ENCODE peak calls at places on chromosomes 13 and 19, in four cellular contexts. I is HepG2, J is K562, Q is GM12878. U is an unnamed sample.

GRCh38 chr13:99656843-99657506 is 155.7 kb downstream of the TM9SF2 start:
- DNase-seq in I (no peak), J (no peak), Q (no peak), U (no peak)

GRCh38 chr13:30629527-30629926 is 11.8 kb downstream of the USPL1 start:
- DNase-seq in I (no peak), J (no peak), Q (no peak), U (no peak)

GRCh38 chr13:74067818-74068217 is 66.4 kb downstream of the KLF12 start:
- DNase-seq in I (no peak), J (no peak), Q (no peak), U (no peak)

GRCh38 chr19:21604941-21605548 is 99.6 kb downstream of the ZNF429 start:
- DNase-seq in I (no peak), J (no peak), Q (no peak), U (no peak)

GRCh38 chr19:19495614-19496603 is 19.4 kb downstream of the TSSK6 start:
- DNase-seq in I (no peak), J (no peak), Q (no peak), U (no peak)

GRCh38 chr13:24307211-24308067 is 1.9 kb upstream of the C1QTNF9 start:
- DNase-seq in I (peak), J (no peak), Q (no peak), U (no peak)

GRCh38 chr19:17121736-17122293 is 46.2 kb downstream of the MYO9B start:
- DNase-seq in I (no peak), J (no peak), Q (no peak), U (no peak)

GRCh38 chr19:11949201-11949600 is 15.6 kb upstream of the ZNF763 start:
- DNase-seq in I (no peak), J (no peak), Q (no peak), U (no peak)

GRCh38 chr13:111517641-111518010 is 197.2 kb downstream of the TEX29 start:
- DNase-seq in I (no peak), J (no peak), Q (no peak), U (no peak)

GRCh38 chr19:48508729-48509310 is 2.8 kb downstream of the LMTK3 start:
- DNase-seq in I (no peak), J (no peak), Q (no peak), U (no peak)

GRCh38 chr19:33304760-33305647 is 2.7 kb upstream of the CEBPA start:
- DNase-seq in I (peak), J (peak), Q (no peak), U (no peak)

GRCh38 chr19:15498910-15499309 is 9.4 kb upstream of the CYP4F22 start:
- DNase-seq in I (no peak), J (peak), Q (no peak), U (no peak)

GRCh38 chr19:15498156-15498858 is 10.0 kb upstream of the CYP4F22 start:
- DNase-seq in I (no peak), J (no peak), Q (no peak), U (no peak)

GRCh38 chr19:15495151-15495550 is 13.2 kb upstream of the CYP4F22 start:
- DNase-seq in I (no peak), J (no peak), Q (no peak), U (no peak)
- TF ChIP-seq HDAC6 in I (no peak), J (no peak), Q (no peak), U (no peak)

DNA sequence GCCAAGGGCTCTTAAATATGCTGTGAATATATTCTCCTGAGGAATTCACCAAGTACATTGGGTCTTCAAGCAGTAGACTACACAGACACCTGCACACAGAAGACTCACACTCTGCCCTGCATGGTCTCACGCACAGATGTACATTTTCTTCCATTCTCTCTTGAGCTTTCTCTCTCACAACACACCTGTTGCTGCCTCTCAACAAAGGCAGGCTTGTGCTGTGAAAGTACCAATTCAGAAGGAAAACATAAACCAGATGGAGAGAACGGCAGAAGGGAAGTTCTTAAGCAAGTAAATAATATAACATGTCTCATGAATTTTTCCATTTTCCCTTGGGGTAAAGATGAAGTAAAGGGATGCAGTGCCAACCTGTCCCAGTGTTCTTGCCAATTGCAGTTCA is 174.6 kb downstream of the DLEU7 start:
- DNase-seq in I (no peak), J (no peak), Q (no peak), U (no peak)
- TF ChIP-seq HDAC6 in I (no peak), J (no peak), Q (no peak), U (no peak)

DNA sequence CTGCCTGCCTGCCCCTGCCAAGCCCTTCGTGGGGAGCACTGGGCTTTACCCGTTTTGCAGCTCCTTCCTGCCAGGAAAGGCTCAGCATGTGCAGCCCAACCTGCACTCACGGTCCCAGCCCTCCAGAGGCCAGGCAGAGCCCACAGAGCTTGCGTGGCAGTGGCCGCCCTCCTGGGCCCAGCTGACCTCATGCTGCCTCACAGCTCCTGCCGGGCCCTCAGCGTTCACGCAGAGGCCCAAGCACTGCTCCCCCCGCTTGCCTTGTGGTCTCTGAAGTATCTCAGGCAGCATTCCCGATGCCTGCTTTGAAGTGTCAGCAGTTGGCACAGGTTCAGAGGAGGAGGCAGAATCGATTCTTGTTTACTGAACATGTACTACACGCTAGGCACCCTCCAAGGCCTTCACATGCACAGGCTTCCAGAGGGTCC is 32.5 kb downstream of the CAPN12 start:
- DNase-seq in I (no peak), J (no peak), Q (no peak), U (no peak)
- TF ChIP-seq HDAC6 in I (no peak), J (no peak), Q (no peak), U (no peak)

GRCh38 chr19:38032151-38032550 is 125.1 kb downstream of the SIPA1L3 start:
- DNase-seq in I (no peak), J (no peak), Q (no peak), U (no peak)
- TF ChIP-seq HDAC6 in I (no peak), J (no peak), Q (no peak), U (no peak)

U was measured in H1.